ENCODE peak calls at places on chromosomes 5 and 9, in eight cellular contexts. O is MCF 10A, C is NCI-H2171, A is EH, Z is GDM1, J is endothelial cell, F is neural crest cell, K is B cell. U is an unnamed sample.

GRCh38 chr9:98995059-98995665 is 51.5 kb downstream of the COL15A1 start:
- DNase-seq in Z (no peak), K (peak), J (no peak), C (no peak), O (peak), A (peak), F (no peak), U (no peak)

GRCh38 chr5:170278611-170279500 is 18.7 kb downstream of the LCP2 start:
- DNase-seq in F (no peak), A (no peak), Z (peak), K (peak), O (no peak), C (no peak), J (peak), U (peak)

GRCh38 chr9:133707761-133708122 is 30.4 kb downstream of the SARDH start:
- DNase-seq in Z (no peak), K (no peak), C (peak), A (no peak), J (no peak), F (no peak), O (no peak), U (no peak)

GRCh38 chr5:65391591-65391990 is 90.1 kb downstream of the ADAMTS6 start:
- DNase-seq in C (no peak), F (no peak), Z (no peak), O (no peak), J (no peak), K (no peak), A (peak), U (no peak)

GRCh38 chr5:133474851-133475590 is 137.3 kb downstream of the FSTL4 start:
- DNase-seq in J (no peak), A (no peak), K (no peak), Z (no peak), O (no peak), C (no peak), F (no peak), U (no peak)

GRCh38 chr5:65126192-65126591 is 355.5 kb downstream of the ADAMTS6 start:
- DNase-seq in J (no peak), F (no peak), Z (no peak), A (peak), C (no peak), K (no peak), O (no peak), U (no peak)

GRCh38 chr9:136262671-136263178 is 17.1 kb upstream of the QSOX2 start:
- DNase-seq in F (no peak), O (no peak), J (no peak), Z (no peak), A (no peak), C (no peak), K (no peak), U (no peak)

GRCh38 chr5:10192309-10192708 is 57.4 kb downstream of the ATPSCKMT start:
- DNase-seq in O (no peak), J (no peak), K (no peak), F (no peak), C (no peak), A (peak), Z (no peak), U (no peak)

GRCh38 chr9:37622462-37622861 is 28.3 kb upstream of the FRMPD1 start:
- DNase-seq in J (no peak), C (no peak), O (no peak), A (peak), K (no peak), F (no peak), Z (no peak), U (no peak)

GRCh38 chr9:69001921-69002320 is 12.0 kb downstream of the PRKACG start:
- DNase-seq in Z (no peak), F (no peak), O (no peak), K (no peak), A (no peak), J (no peak), C (no peak), U (no peak)

GRCh38 chr5:107337281-107337680 is 333.5 kb downstream of the EFNA5 start:
- DNase-seq in F (no peak), A (peak), O (peak), J (no peak), K (no peak), C (no peak), Z (no peak), U (no peak)

GRCh38 chr9:93255994-93256877 is 72.3 kb downstream of the WNK2 start:
- DNase-seq in O (no peak), K (peak), F (no peak), C (no peak), Z (no peak), J (no peak), A (no peak), U (no peak)

GRCh38 chr5:176530983-176531901 is 6.0 kb downstream of the RNF44 start:
- DNase-seq in C (no peak), Z (no peak), K (no peak), A (peak), F (no peak), O (no peak), J (no peak), U (no peak)

GRCh38 chr9:134858051-134858841 is 22.4 kb upstream of the FCN2 start:
- DNase-seq in K (no peak), O (peak), F (no peak), J (no peak), A (peak), C (no peak), Z (no peak), U (no peak)

GRCh38 chr5:62385136-62385535 is 18.6 kb downstream of the DIMT1 start:
- DNase-seq in F (no peak), O (no peak), A (no peak), K (no peak), C (no peak), J (no peak), Z (no peak), U (no peak)

GRCh38 chr5:7995688-7996294 is 126.8 kb downstream of the MTRR start:
- DNase-seq in A (no peak), O (no peak), K (no peak), C (no peak), Z (no peak), J (no peak), F (no peak), U (no peak)

GRCh38 chr9:2117527-2117926 is 102.4 kb downstream of the SMARCA2 start:
- DNase-seq in O (no peak), A (no peak), K (no peak), J (no peak), Z (no peak), F (no peak), C (no peak), U (no peak)

GRCh38 chr5:4065472-4066320 is 470.1 kb downstream of the IRX1 start:
- DNase-seq in Z (no peak), A (no peak), O (no peak), K (no peak), F (no peak), J (no peak), C (no peak), U (no peak)

GRCh38 chr9:113574381-113575262 is 111.1 kb downstream of the RGS3 start:
- DNase-seq in J (no peak), C (no peak), F (no peak), O (peak), A (peak), Z (no peak), K (no peak), U (no peak)

GRCh38 chr5:168305281-168305680 is 13.8 kb downstream of the WWC1 start:
- DNase-seq in Z (no peak), F (no peak), C (no peak), K (no peak), O (no peak), A (no peak), J (no peak), U (no peak)

GRCh38 chr5:145812877-145813276 is 22.3 kb downstream of the PRELID2 start:
- DNase-seq in J (no peak), F (no peak), Z (no peak), O (no peak), C (no peak), K (no peak), A (no peak), U (no peak)

GRCh38 chr5:73558950-73559349 is 6.5 kb downstream of the ANKRA2 start:
- DNase-seq in A (no peak), Z (no peak), J (no peak), O (peak), F (no peak), C (no peak), K (no peak), U (no peak)

GRCh38 chr9:97468658-97469448 is 32.6 kb upstream of the TMOD1 start:
- DNase-seq in J (peak), A (peak), F (peak), C (peak), Z (peak), O (peak), K (no peak), U (no peak)

GRCh38 chr5:121968910-121969607 is 7.3 kb downstream of the SRFBP1 start:
- DNase-seq in C (no peak), Z (no peak), J (no peak), F (no peak), K (no peak), A (peak), O (peak), U (no peak)

GRCh38 chr9:942805-943580 is 33.5 kb upstream of the DMRT3 start:
- DNase-seq in K (no peak), A (no peak), F (no peak), C (no peak), O (peak), Z (no peak), J (no peak), U (no peak)

GRCh38 chr5:541148-541887 is 17.1 kb upstream of the SLC9A3 start:
- DNase-seq in J (no peak), F (no peak), O (no peak), Z (no peak), K (no peak), C (no peak), A (no peak), U (peak)

GRCh38 chr5:58087131-58087530 is 372.8 kb downstream of the PLK2 start:
- DNase-seq in A (no peak), Z (no peak), C (no peak), F (no peak), O (no peak), K (no peak), J (no peak), U (no peak)

GRCh38 chr9:98698856-98699255 is 9.9 kb downstream of the GABBR2 start:
- DNase-seq in A (no peak), C (no peak), O (no peak), J (no peak), F (no peak), K (no peak), Z (no peak), U (no peak)

U was measured in T-helper 2 cell.